ENCODE peak calls at places on chromosomes 11 and 22, in eight cellular contexts. K, F, J, O, N, L, G and H are unnamed samples.

GRCh38 chr11:28566643-28567042 is 458.5 kb downstream of the METTL15 start:
- DNase-seq in F (no peak), O (peak), J (peak), L (no peak), K (peak), G (no peak), N (peak), H (peak)

GRCh38 chr11:70122490-70123198 is 44.5 kb downstream of the ANO1 start:
- DNase-seq in G (no peak), K (no peak), F (no peak), N (no peak), O (no peak), J (no peak), L (no peak), H (no peak)

GRCh38 chr11:14357843-14358728 is 897 bp downstream of the RRAS2 start:
- DNase-seq in F (no peak), G (peak), N (peak), L (peak), K (peak), O (peak), J (peak), H (peak)

GRCh38 chr11:707817-708420 is 1.9 kb downstream of the EPS8L2 start:
- DNase-seq in L (no peak), O (peak), K (no peak), G (no peak), N (no peak), F (no peak), J (no peak), H (peak)

GRCh38 chr11:57727185-57727584 is 14.1 kb upstream of the SELENOH start:
- DNase-seq in K (no peak), O (no peak), F (no peak), G (no peak), J (no peak), N (no peak), L (no peak), H (no peak)

GRCh38 chr11:116177521-116178220 is 595.1 kb downstream of the BUD13 start:
- DNase-seq in O (no peak), G (no peak), K (no peak), N (no peak), J (no peak), F (no peak), L (no peak), H (no peak)

GRCh38 chr22:46457502-46458488 is 79.6 kb downstream of the CELSR1 start:
- DNase-seq in K (peak), N (no peak), L (no peak), G (no peak), F (no peak), J (no peak), O (no peak), H (peak)

GRCh38 chr11:2778630-2779498 is 79.1 kb upstream of the KCNQ1OT1 start:
- DNase-seq in J (peak), N (no peak), O (peak), G (no peak), L (no peak), K (peak), F (no peak), H (peak)

GRCh38 chr11:72824020-72824419 is 9.8 kb downstream of the ATG16L2 start:
- DNase-seq in F (no peak), O (no peak), J (no peak), L (no peak), N (no peak), K (no peak), G (no peak), H (no peak)

GRCh38 chr11:79438631-79439429 is 2.0 kb downstream of the TENM4 start:
- DNase-seq in F (no peak), K (no peak), N (no peak), L (no peak), J (peak), G (no peak), O (no peak), H (no peak)

GRCh38 chr22:20076627-20077172 is 3.3 kb upstream of the DGCR8 start:
- DNase-seq in L (no peak), O (no peak), K (no peak), J (no peak), F (no peak), N (no peak), G (no peak), H (no peak)

GRCh38 chr11:86408845-86409244 is 34.2 kb downstream of the CCDC81 start:
- DNase-seq in K (no peak), L (no peak), O (no peak), G (no peak), J (no peak), F (no peak), N (no peak), H (no peak)

GRCh38 chr11:123924027-123924426 is 15.4 kb upstream of the OR4D5 start:
- DNase-seq in K (no peak), F (no peak), L (no peak), J (no peak), N (no peak), G (no peak), O (no peak), H (no peak)

GRCh38 chr11:118625036-118625690 is 17.7 kb downstream of the PHLDB1 start:
- DNase-seq in L (no peak), O (peak), K (no peak), J (no peak), G (no peak), N (no peak), F (no peak), H (peak)

GRCh38 chr11:14611939-14612338 is 31.7 kb upstream of the PDE3B start:
- DNase-seq in N (no peak), F (no peak), K (no peak), J (no peak), O (no peak), L (no peak), G (no peak), H (no peak)

GRCh38 chr11:91859666-91860065 is 365.0 kb upstream of the FAT3 start:
- DNase-seq in L (no peak), G (no peak), F (no peak), J (no peak), N (no peak), O (no peak), K (no peak), H (peak)